ENCODE peak calls at places on chromosomes 13 and 19, in ten cellular contexts. One of them, this sample, is unnamed.

GRCh38 chr13:53052675-53053074 is 24.1 kb downstream of the OLFM4 start:
- DNase-seq in uterus: no peak
- DNase-seq in mammary epithelial cell: no peak
- DNase-seq in psoas muscle: no peak
- DNase-seq in cardiac muscle cell: no peak
- DNase-seq in ascending aorta: no peak
- DNase-seq in hepatocyte: no peak
- DNase-seq in brain microvascular endothelial cell: no peak
- DNase-seq in tibial artery: no peak
- DNase-seq in ovary: no peak
- DNase-seq in this sample: no peak

GRCh38 chr13:37403776-37404497 is 194.6 kb downstream of the POSTN start:
- DNase-seq in cardiac muscle cell: peak; percentile 81
- DNase-seq in mammary epithelial cell: peak; percentile 52
- DNase-seq in brain microvascular endothelial cell: peak; percentile 87
- DNase-seq in hepatocyte: no peak
- DNase-seq in ovary: no peak
- DNase-seq in tibial artery: no peak
- DNase-seq in uterus: no peak
- DNase-seq in psoas muscle: no peak
- DNase-seq in ascending aorta: no peak
- DNase-seq in this sample: no peak

GRCh38 chr13:71149498-71150363 is 717.3 kb downstream of the DACH1 start:
- DNase-seq in tibial artery: no peak
- DNase-seq in hepatocyte: no peak
- DNase-seq in brain microvascular endothelial cell: no peak
- DNase-seq in cardiac muscle cell: no peak
- DNase-seq in uterus: no peak
- DNase-seq in ovary: no peak
- DNase-seq in psoas muscle: no peak
- DNase-seq in ascending aorta: no peak
- DNase-seq in mammary epithelial cell: no peak
- DNase-seq in this sample: no peak

GRCh38 chr19:335072-335471 is 9.5 kb downstream of the MIER2 start:
- DNase-seq in mammary epithelial cell: no peak
- DNase-seq in tibial artery: no peak
- DNase-seq in cardiac muscle cell: no peak
- DNase-seq in brain microvascular endothelial cell: no peak
- DNase-seq in ovary: no peak
- DNase-seq in psoas muscle: no peak
- DNase-seq in ascending aorta: no peak
- DNase-seq in hepatocyte: no peak
- DNase-seq in uterus: no peak
- DNase-seq in this sample: no peak

GRCh38 chr13:28541966-28542365 is 47.0 kb upstream of the FLT1 start:
- DNase-seq in brain microvascular endothelial cell: no peak
- DNase-seq in hepatocyte: no peak
- DNase-seq in ascending aorta: no peak
- DNase-seq in tibial artery: no peak
- DNase-seq in cardiac muscle cell: peak; percentile 69
- DNase-seq in uterus: no peak
- DNase-seq in ovary: no peak
- DNase-seq in mammary epithelial cell: no peak
- DNase-seq in psoas muscle: no peak
- DNase-seq in this sample: no peak

GRCh38 chr19:9913237-9914000 is 22.9 kb downstream of the OLFM2 start:
- DNase-seq in brain microvascular endothelial cell: no peak
- DNase-seq in uterus: peak; percentile 19
- DNase-seq in mammary epithelial cell: no peak
- DNase-seq in hepatocyte: peak; percentile 67
- DNase-seq in tibial artery: no peak
- DNase-seq in psoas muscle: no peak
- DNase-seq in ovary: no peak
- DNase-seq in ascending aorta: no peak
- DNase-seq in cardiac muscle cell: no peak
- DNase-seq in this sample: no peak

GRCh38 chr19:18464646-18465045 is 26.7 kb upstream of the ISYNA1 start:
- DNase-seq in cardiac muscle cell: peak; percentile 85
- DNase-seq in tibial artery: peak; percentile 96
- DNase-seq in brain microvascular endothelial cell: peak; percentile 82
- DNase-seq in mammary epithelial cell: no peak
- DNase-seq in psoas muscle: peak; percentile 77
- DNase-seq in hepatocyte: peak; percentile 72
- DNase-seq in ovary: peak; percentile 88
- DNase-seq in uterus: peak; percentile 79
- DNase-seq in ascending aorta: peak; percentile 93
- DNase-seq in this sample: no peak

GRCh38 chr13:39048806-39049205 is 10.6 kb downstream of the NHLRC3 start:
- DNase-seq in mammary epithelial cell: no peak
- DNase-seq in psoas muscle: no peak
- DNase-seq in hepatocyte: no peak
- DNase-seq in cardiac muscle cell: no peak
- DNase-seq in ovary: no peak
- DNase-seq in uterus: no peak
- DNase-seq in tibial artery: no peak
- DNase-seq in ascending aorta: no peak
- DNase-seq in brain microvascular endothelial cell: no peak
- DNase-seq in this sample: no peak

GRCh38 chr13:112806761-112807652 is 117.2 kb downstream of the ATP11A start:
- DNase-seq in hepatocyte: no peak
- DNase-seq in mammary epithelial cell: no peak
- DNase-seq in tibial artery: peak; percentile 51
- DNase-seq in uterus: no peak
- DNase-seq in psoas muscle: no peak
- DNase-seq in cardiac muscle cell: no peak
- DNase-seq in brain microvascular endothelial cell: no peak
- DNase-seq in ovary: no peak
- DNase-seq in ascending aorta: no peak
- DNase-seq in this sample: no peak

GRCh38 chr19:11096210-11096841 is 7.1 kb downstream of the LDLR start:
- DNase-seq in uterus: peak; percentile 80
- DNase-seq in tibial artery: peak; percentile 77
- DNase-seq in psoas muscle: peak; percentile 48
- DNase-seq in ovary: peak; percentile 68
- DNase-seq in ascending aorta: peak; percentile 75
- DNase-seq in cardiac muscle cell: peak; percentile 85
- DNase-seq in mammary epithelial cell: peak; percentile 49
- DNase-seq in hepatocyte: no peak
- DNase-seq in brain microvascular endothelial cell: peak; percentile 57
- DNase-seq in this sample: no peak

GRCh38 chr19:45401815-45402468 is 2.9 kb downstream of the PPP1R13L start:
- DNase-seq in uterus: no peak
- DNase-seq in psoas muscle: no peak
- DNase-seq in hepatocyte: no peak
- DNase-seq in ascending aorta: no peak
- DNase-seq in tibial artery: no peak
- DNase-seq in brain microvascular endothelial cell: no peak
- DNase-seq in ovary: no peak
- DNase-seq in cardiac muscle cell: no peak
- DNase-seq in mammary epithelial cell: no peak
- DNase-seq in this sample: no peak

GRCh38 chr19:17091758-17092333 is 16.3 kb downstream of the MYO9B start:
- DNase-seq in hepatocyte: no peak
- DNase-seq in uterus: no peak
- DNase-seq in brain microvascular endothelial cell: no peak
- DNase-seq in ovary: no peak
- DNase-seq in psoas muscle: peak; percentile 55
- DNase-seq in ascending aorta: no peak
- DNase-seq in tibial artery: peak; percentile 81
- DNase-seq in cardiac muscle cell: no peak
- DNase-seq in mammary epithelial cell: no peak
- DNase-seq in this sample: no peak

GRCh38 chr13:113586661-113587479 is 2.3 kb downstream of the TFDP1 start:
- DNase-seq in psoas muscle: no peak
- DNase-seq in hepatocyte: no peak
- DNase-seq in brain microvascular endothelial cell: no peak
- DNase-seq in ascending aorta: peak; percentile 37
- DNase-seq in cardiac muscle cell: no peak
- DNase-seq in uterus: peak; percentile 7
- DNase-seq in tibial artery: peak; percentile 40
- DNase-seq in ovary: no peak
- DNase-seq in mammary epithelial cell: no peak
- DNase-seq in this sample: no peak

GRCh38 chr13:71797487-71797886 is 69.5 kb downstream of the DACH1 start:
- DNase-seq in brain microvascular endothelial cell: no peak
- DNase-seq in ascending aorta: no peak
- DNase-seq in ovary: no peak
- DNase-seq in mammary epithelial cell: no peak
- DNase-seq in uterus: no peak
- DNase-seq in hepatocyte: no peak
- DNase-seq in cardiac muscle cell: no peak
- DNase-seq in tibial artery: no peak
- DNase-seq in psoas muscle: no peak
- DNase-seq in this sample: no peak

GRCh38 chr19:15443838-15444237 is 5.9 kb downstream of the WIZ start:
- DNase-seq in hepatocyte: no peak
- DNase-seq in brain microvascular endothelial cell: no peak
- DNase-seq in cardiac muscle cell: no peak
- DNase-seq in uterus: peak; percentile 17
- DNase-seq in mammary epithelial cell: no peak
- DNase-seq in ascending aorta: peak; percentile 84
- DNase-seq in ovary: no peak
- DNase-seq in psoas muscle: peak; percentile 70
- DNase-seq in tibial artery: peak; percentile 93
- DNase-seq in this sample: no peak

GRCh38 chr19:54673222-54673621 is 10.4 kb downstream of the LILRB4 start:
- DNase-seq in ovary: no peak
- DNase-seq in mammary epithelial cell: no peak
- DNase-seq in psoas muscle: no peak
- DNase-seq in uterus: no peak
- DNase-seq in cardiac muscle cell: no peak
- DNase-seq in hepatocyte: no peak
- DNase-seq in brain microvascular endothelial cell: no peak
- DNase-seq in ascending aorta: no peak
- DNase-seq in tibial artery: no peak
- DNase-seq in this sample: no peak

GRCh38 chr19:42247631-42248199 is 5.3 kb upstream of the GSK3A start:
- DNase-seq in cardiac muscle cell: no peak
- DNase-seq in hepatocyte: no peak
- DNase-seq in uterus: no peak
- DNase-seq in tibial artery: no peak
- DNase-seq in ascending aorta: no peak
- DNase-seq in brain microvascular endothelial cell: no peak
- DNase-seq in mammary epithelial cell: no peak
- DNase-seq in psoas muscle: no peak
- DNase-seq in ovary: peak; percentile 49
- DNase-seq in this sample: no peak

GRCh38 chr19:5798244-5798643 is 6.6 kb upstream of the NRTN start:
- DNase-seq in cardiac muscle cell: no peak
- DNase-seq in tibial artery: no peak
- DNase-seq in brain microvascular endothelial cell: no peak
- DNase-seq in psoas muscle: no peak
- DNase-seq in uterus: no peak
- DNase-seq in ovary: no peak
- DNase-seq in mammary epithelial cell: no peak
- DNase-seq in ascending aorta: no peak
- DNase-seq in hepatocyte: no peak
- DNase-seq in this sample: no peak

GRCh38 chr19:2033115-2033824 is 17.8 kb upstream of the BTBD2 start:
- DNase-seq in uterus: no peak
- DNase-seq in ascending aorta: no peak
- DNase-seq in ovary: no peak
- DNase-seq in cardiac muscle cell: no peak
- DNase-seq in brain microvascular endothelial cell: no peak
- DNase-seq in hepatocyte: no peak
- DNase-seq in tibial artery: no peak
- DNase-seq in mammary epithelial cell: no peak
- DNase-seq in psoas muscle: no peak
- DNase-seq in this sample: no peak
- H3K27ac ChIP-seq in uterus: peak overlapping the region; percentile 81
- H3K27ac ChIP-seq in ascending aorta: peak overlapping the region; percentile 92
- H3K27ac ChIP-seq in ovary: no peak overlapping the region
- H3K27ac ChIP-seq in cardiac muscle cell: no peak overlapping the region
- H3K27ac ChIP-seq in brain microvascular endothelial cell: no peak overlapping the region
- H3K27ac ChIP-seq in hepatocyte: no peak overlapping the region
- H3K27ac ChIP-seq in tibial artery: peak overlapping the region; percentile 93
- H3K27ac ChIP-seq in mammary epithelial cell: no peak overlapping the region
- H3K27ac ChIP-seq in psoas muscle: peak overlapping the region; percentile 99
- H3K27ac ChIP-seq in this sample: no peak overlapping the region

GRCh38 chr19:48418317-48419064 is 25.0 kb downstream of the GRIN2D start:
- DNase-seq in cardiac muscle cell: peak; percentile 19
- DNase-seq in mammary epithelial cell: no peak
- DNase-seq in uterus: no peak
- DNase-seq in ovary: no peak
- DNase-seq in psoas muscle: no peak
- DNase-seq in tibial artery: no peak
- DNase-seq in ascending aorta: no peak
- DNase-seq in brain microvascular endothelial cell: no peak
- DNase-seq in hepatocyte: no peak
- DNase-seq in this sample: no peak
- TF ChIP-seq CTCF in cardiac muscle cell: no peak
- TF ChIP-seq CTCF in mammary epithelial cell: no peak
- TF ChIP-seq CTCF in uterus: no peak
- TF ChIP-seq CTCF in ovary: no peak
- TF ChIP-seq CTCF in psoas muscle: no peak
- TF ChIP-seq CTCF in tibial artery: no peak
- TF ChIP-seq CTCF in ascending aorta: no peak
- TF ChIP-seq CTCF in brain microvascular endothelial cell: peak; percentile 32
- TF ChIP-seq CTCF in hepatocyte: no peak
- TF ChIP-seq CTCF in this sample: no peak

DNA sequence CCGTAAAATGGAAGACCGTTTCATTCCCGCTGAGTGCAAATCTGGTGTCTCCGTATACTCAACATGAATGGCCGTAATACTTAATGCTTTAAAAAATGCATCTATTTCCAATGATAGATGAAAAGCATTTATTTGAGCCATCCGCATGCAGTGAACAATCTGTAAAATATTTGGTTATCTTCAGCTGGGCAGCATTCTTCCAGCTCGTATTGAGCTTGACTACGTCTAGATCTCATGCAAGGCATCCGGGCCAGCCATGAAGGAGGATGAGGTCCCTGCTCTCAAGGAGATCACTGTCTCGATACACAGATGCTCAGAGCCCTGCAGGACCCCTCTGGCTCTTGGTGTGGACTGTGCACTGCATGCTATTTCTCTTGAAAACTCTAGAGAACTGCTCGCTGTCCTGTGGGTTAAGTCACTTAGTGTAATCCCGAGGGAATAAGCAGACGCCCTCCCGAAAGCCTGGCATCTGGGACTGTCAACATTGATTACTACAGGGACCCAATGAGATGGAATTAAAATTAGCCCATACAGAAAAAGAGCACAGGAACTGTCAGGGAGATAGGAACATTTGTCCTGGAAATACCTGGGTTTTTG is 112.4 kb upstream of the RNF113B start:
- DNase-seq in ovary: no peak
- DNase-seq in psoas muscle: no peak
- DNase-seq in hepatocyte: no peak
- DNase-seq in ascending aorta: no peak
- DNase-seq in uterus: no peak
- DNase-seq in cardiac muscle cell: no peak
- DNase-seq in tibial artery: no peak
- DNase-seq in mammary epithelial cell: no peak
- DNase-seq in brain microvascular endothelial cell: peak; percentile 54
- DNase-seq in this sample: no peak
- H3K27ac ChIP-seq in ovary: no peak overlapping the region
- H3K27ac ChIP-seq in psoas muscle: no peak overlapping the region
- H3K27ac ChIP-seq in hepatocyte: no peak overlapping the region
- H3K27ac ChIP-seq in ascending aorta: no peak overlapping the region
- H3K27ac ChIP-seq in uterus: no peak overlapping the region
- H3K27ac ChIP-seq in cardiac muscle cell: no peak overlapping the region
- H3K27ac ChIP-seq in tibial artery: no peak overlapping the region
- H3K27ac ChIP-seq in mammary epithelial cell: no peak overlapping the region
- H3K27ac ChIP-seq in brain microvascular endothelial cell: no peak overlapping the region
- H3K27ac ChIP-seq in this sample: no peak overlapping the region

GRCh38 chr13:98142427-98143156 is at the start of gene FARP1:
- DNase-seq in brain microvascular endothelial cell: no peak
- DNase-seq in mammary epithelial cell: peak; percentile 77
- DNase-seq in hepatocyte: peak; percentile 95
- DNase-seq in ascending aorta: peak; percentile 79
- DNase-seq in ovary: peak; percentile 74
- DNase-seq in uterus: peak; percentile 78
- DNase-seq in psoas muscle: peak; percentile 76
- DNase-seq in tibial artery: peak; percentile 88
- DNase-seq in cardiac muscle cell: peak; percentile 72
- DNase-seq in this sample: no peak
- TF ChIP-seq CTCF in brain microvascular endothelial cell: peak; percentile 23
- TF ChIP-seq CTCF in mammary epithelial cell: peak; percentile 24
- TF ChIP-seq CTCF in hepatocyte: peak; percentile 35
- TF ChIP-seq CTCF in ascending aorta: no peak
- TF ChIP-seq CTCF in ovary: no peak
- TF ChIP-seq CTCF in uterus: peak; percentile 91
- TF ChIP-seq CTCF in psoas muscle: peak; percentile 47
- TF ChIP-seq CTCF in tibial artery: peak; percentile 63
- TF ChIP-seq CTCF in cardiac muscle cell: peak; percentile 9
- TF ChIP-seq CTCF in this sample: no peak